ENCODE peak calls at places on chromosomes 11 and 22, in nine cellular contexts. One of them, this sample, is unnamed.
A peak's percentile ranks its signal among the peaks of the same experiment; 100 is the strongest.

GRCh38 chr11:133906241-133906640 is 50.5 kb downstream of the IGSF9B start:
- DNase-seq in AG04450: no peak
- DNase-seq in IMR-90: no peak
- DNase-seq in EH: no peak
- DNase-seq in M059J: no peak
- DNase-seq in epithelial cell of esophagus: no peak
- DNase-seq in cardiac fibroblast: no peak
- DNase-seq in CD14-positive monocyte: peak; percentile 38
- DNase-seq in nephron progenitor cell: no peak
- DNase-seq in this sample: no peak

GRCh38 chr11:103806130-103806900 is 230.1 kb upstream of the DDI1 start:
- DNase-seq in cardiac fibroblast: peak; percentile 91
- DNase-seq in M059J: peak; percentile 64
- DNase-seq in nephron progenitor cell: no peak
- DNase-seq in AG04450: peak; percentile 58
- DNase-seq in CD14-positive monocyte: no peak
- DNase-seq in IMR-90: peak; percentile 93
- DNase-seq in epithelial cell of esophagus: peak; percentile 73
- DNase-seq in EH: peak; percentile 81
- DNase-seq in this sample: no peak

GRCh38 chr22:49713003-49713402 is 114.7 kb downstream of the BRD1 start:
- DNase-seq in nephron progenitor cell: no peak
- DNase-seq in cardiac fibroblast: no peak
- DNase-seq in M059J: no peak
- DNase-seq in epithelial cell of esophagus: no peak
- DNase-seq in EH: no peak
- DNase-seq in CD14-positive monocyte: no peak
- DNase-seq in IMR-90: no peak
- DNase-seq in AG04450: no peak
- DNase-seq in this sample: no peak

GRCh38 chr11:56783448-56784041 is 35.0 kb upstream of the OR9G4 start:
- DNase-seq in epithelial cell of esophagus: peak; percentile 78
- DNase-seq in nephron progenitor cell: peak; percentile 3
- DNase-seq in cardiac fibroblast: peak; percentile 69
- DNase-seq in M059J: peak; percentile 54
- DNase-seq in AG04450: peak; percentile 0
- DNase-seq in IMR-90: peak; percentile 54
- DNase-seq in CD14-positive monocyte: no peak
- DNase-seq in EH: peak; percentile 44
- DNase-seq in this sample: peak; percentile 13

GRCh38 chr11:8631395-8632110 is 37.5 kb upstream of the STK33 start:
- DNase-seq in nephron progenitor cell: no peak
- DNase-seq in M059J: peak; percentile 44
- DNase-seq in EH: peak; percentile 86
- DNase-seq in AG04450: peak; percentile 77
- DNase-seq in epithelial cell of esophagus: peak; percentile 82
- DNase-seq in CD14-positive monocyte: no peak
- DNase-seq in IMR-90: peak; percentile 93
- DNase-seq in cardiac fibroblast: peak; percentile 73
- DNase-seq in this sample: peak; percentile 56

GRCh38 chr11:72239296-72239848 is 4.6 kb downstream of the PHOX2A start:
- DNase-seq in M059J: peak; percentile 81
- DNase-seq in cardiac fibroblast: peak; percentile 57
- DNase-seq in IMR-90: peak; percentile 38
- DNase-seq in nephron progenitor cell: peak; percentile 34
- DNase-seq in CD14-positive monocyte: no peak
- DNase-seq in epithelial cell of esophagus: peak; percentile 23
- DNase-seq in AG04450: no peak
- DNase-seq in EH: peak; percentile 84
- DNase-seq in this sample: no peak

GRCh38 chr11:126978911-126979310 is 21.7 kb downstream of the KIRREL3 start:
- DNase-seq in nephron progenitor cell: no peak
- DNase-seq in IMR-90: no peak
- DNase-seq in M059J: no peak
- DNase-seq in CD14-positive monocyte: no peak
- DNase-seq in AG04450: no peak
- DNase-seq in epithelial cell of esophagus: no peak
- DNase-seq in EH: no peak
- DNase-seq in cardiac fibroblast: no peak
- DNase-seq in this sample: no peak

GRCh38 chr11:113549611-113550061 is 74.4 kb upstream of the DRD2 start:
- DNase-seq in AG04450: no peak
- DNase-seq in cardiac fibroblast: no peak
- DNase-seq in M059J: no peak
- DNase-seq in nephron progenitor cell: no peak
- DNase-seq in CD14-positive monocyte: no peak
- DNase-seq in EH: no peak
- DNase-seq in epithelial cell of esophagus: peak; percentile 74
- DNase-seq in IMR-90: no peak
- DNase-seq in this sample: no peak

GRCh38 chr11:86183694-86184093 is 60.9 kb upstream of the EED start:
- DNase-seq in EH: peak; percentile 46
- DNase-seq in AG04450: no peak
- DNase-seq in cardiac fibroblast: peak; percentile 59
- DNase-seq in nephron progenitor cell: no peak
- DNase-seq in IMR-90: peak; percentile 76
- DNase-seq in M059J: peak; percentile 70
- DNase-seq in CD14-positive monocyte: peak; percentile 58
- DNase-seq in epithelial cell of esophagus: peak; percentile 82
- DNase-seq in this sample: no peak

GRCh38 chr22:39443416-39443815 is 13.4 kb upstream of the MGAT3 start:
- DNase-seq in IMR-90: no peak
- DNase-seq in CD14-positive monocyte: no peak
- DNase-seq in EH: no peak
- DNase-seq in nephron progenitor cell: no peak
- DNase-seq in epithelial cell of esophagus: no peak
- DNase-seq in AG04450: no peak
- DNase-seq in cardiac fibroblast: no peak
- DNase-seq in M059J: no peak
- DNase-seq in this sample: no peak

GRCh38 chr11:64929625-64930024 is 5.1 kb downstream of the PPP2R5B start:
- DNase-seq in cardiac fibroblast: no peak
- DNase-seq in CD14-positive monocyte: no peak
- DNase-seq in epithelial cell of esophagus: no peak
- DNase-seq in M059J: no peak
- DNase-seq in AG04450: no peak
- DNase-seq in nephron progenitor cell: no peak
- DNase-seq in EH: no peak
- DNase-seq in IMR-90: no peak
- DNase-seq in this sample: no peak

This sample was measured in SJCRH30.